ENCODE peak calls at places on chromosomes 12 and 14, in four cellular contexts. One of them, this sample, is unnamed.

GRCh38 chr12:59940676-59941342 is 345.0 kb downstream of the SLC16A7 start:
- DNase-seq in effector memory CD8-positive, alpha-beta T cell: no peak
- DNase-seq in type B pancreatic cell: no peak
- DNase-seq in NCI-H1694: no peak
- DNase-seq in this sample: no peak

GRCh38 chr12:5963515-5963914 is 18.5 kb upstream of the ANO2 start:
- DNase-seq in effector memory CD8-positive, alpha-beta T cell: no peak
- DNase-seq in type B pancreatic cell: no peak
- DNase-seq in NCI-H1694: no peak
- DNase-seq in this sample: no peak

GRCh38 chr12:48446372-48446771 is 26.0 kb upstream of the ANP32D start:
- DNase-seq in effector memory CD8-positive, alpha-beta T cell: no peak
- DNase-seq in type B pancreatic cell: no peak
- DNase-seq in NCI-H1694: no peak
- DNase-seq in this sample: no peak

GRCh38 chr12:10211101-10211974 is 1.3 kb upstream of the GABARAPL1 start:
- DNase-seq in effector memory CD8-positive, alpha-beta T cell: no peak
- DNase-seq in type B pancreatic cell: no peak
- DNase-seq in NCI-H1694: no peak
- DNase-seq in this sample: no peak

GRCh38 chr12:64883264-64884163 is 59.1 kb downstream of the TBC1D30 start:
- DNase-seq in effector memory CD8-positive, alpha-beta T cell: no peak
- DNase-seq in type B pancreatic cell: no peak
- DNase-seq in NCI-H1694: no peak
- DNase-seq in this sample: no peak

GRCh38 chr12:113980537-113981337 is 14.6 kb upstream of the RBM19 start:
- DNase-seq in effector memory CD8-positive, alpha-beta T cell: no peak
- DNase-seq in type B pancreatic cell: no peak
- DNase-seq in NCI-H1694: peak; percentile 29
- DNase-seq in this sample: no peak

GRCh38 chr12:27009926-27010325 is 4.3 kb downstream of the TM7SF3 start:
- DNase-seq in effector memory CD8-positive, alpha-beta T cell: no peak
- DNase-seq in type B pancreatic cell: no peak
- DNase-seq in NCI-H1694: no peak
- DNase-seq in this sample: no peak

GRCh38 chr12:44709166-44709565 is 166.9 kb downstream of the NELL2 start:
- DNase-seq in effector memory CD8-positive, alpha-beta T cell: no peak
- DNase-seq in type B pancreatic cell: no peak
- DNase-seq in NCI-H1694: no peak
- DNase-seq in this sample: no peak

GRCh38 chr12:18284461-18284860 is 23.1 kb downstream of the PIK3C2G start:
- DNase-seq in effector memory CD8-positive, alpha-beta T cell: no peak
- DNase-seq in type B pancreatic cell: no peak
- DNase-seq in NCI-H1694: no peak
- DNase-seq in this sample: no peak

GRCh38 chr12:130787041-130787440 is 52.0 kb downstream of the STX2 start:
- DNase-seq in effector memory CD8-positive, alpha-beta T cell: no peak
- DNase-seq in type B pancreatic cell: no peak
- DNase-seq in NCI-H1694: no peak
- DNase-seq in this sample: no peak

GRCh38 chr12:5619628-5620027 is 187.7 kb downstream of the NTF3 start:
- DNase-seq in effector memory CD8-positive, alpha-beta T cell: no peak
- DNase-seq in type B pancreatic cell: no peak
- DNase-seq in NCI-H1694: no peak
- DNase-seq in this sample: no peak

GRCh38 chr14:23933706-23934105 is 19.9 kb upstream of the DHRS4 start:
- DNase-seq in effector memory CD8-positive, alpha-beta T cell: no peak
- DNase-seq in type B pancreatic cell: no peak
- DNase-seq in NCI-H1694: no peak
- DNase-seq in this sample: no peak

GRCh38 chr12:72053604-72054003 is 115.0 kb downstream of the TPH2 start:
- DNase-seq in effector memory CD8-positive, alpha-beta T cell: no peak
- DNase-seq in type B pancreatic cell: no peak
- DNase-seq in NCI-H1694: no peak
- DNase-seq in this sample: no peak

GRCh38 chr14:92421756-92422155 is 91.8 kb upstream of the RIN3 start:
- DNase-seq in effector memory CD8-positive, alpha-beta T cell: no peak
- DNase-seq in type B pancreatic cell: no peak
- DNase-seq in NCI-H1694: no peak
- DNase-seq in this sample: no peak

GRCh38 chr12:104974626-104975290 is 11.4 kb upstream of the NOPCHAP1 start:
- DNase-seq in effector memory CD8-positive, alpha-beta T cell: no peak
- DNase-seq in type B pancreatic cell: no peak
- DNase-seq in NCI-H1694: no peak
- DNase-seq in this sample: no peak

GRCh38 chr12:13071305-13072280 is 27.4 kb downstream of the FAM234B start:
- DNase-seq in effector memory CD8-positive, alpha-beta T cell: no peak
- DNase-seq in type B pancreatic cell: no peak
- DNase-seq in NCI-H1694: no peak
- DNase-seq in this sample: no peak